ENCODE peak calls at places on chromosome 15, in seven cellular contexts. F is foreskin fibroblast, C is body of pancreas, L is neural progenitor cell, W is tibial artery, B is upper lobe of right lung, P is esophagus squamous epithelium. G is an unnamed sample.

GRCh38 chr15:73965730-73966103 is 26.4 kb downstream of the STOML1 start:
- DNase-seq in F (peak), C (no peak), L (no peak), W (no peak), B (no peak), P (no peak), G (no peak)

GRCh38 chr15:92468987-92469386 is 75.3 kb downstream of the ST8SIA2 start:
- DNase-seq in F (no peak), C (no peak), L (no peak), W (no peak), B (no peak), P (no peak), G (no peak)

GRCh38 chr15:85496551-85497545 is 116.4 kb downstream of the AKAP13 start:
- DNase-seq in F (no peak), C (no peak), L (no peak), W (no peak), B (no peak), P (no peak), G (no peak)

GRCh38 chr15:89814112-89814742 is 425 bp downstream of the ANPEP start:
- DNase-seq in F (peak), C (no peak), L (peak), W (no peak), B (no peak), P (no peak), G (no peak)

GRCh38 chr15:59553879-59554735 is 57.5 kb upstream of the GCNT3 start:
- DNase-seq in F (peak), C (no peak), L (no peak), W (no peak), B (no peak), P (no peak), G (no peak)

GRCh38 chr15:39381517-39381916 is 199.4 kb upstream of the THBS1 start:
- DNase-seq in F (peak), C (no peak), L (no peak), W (no peak), B (no peak), P (no peak), G (no peak)

GRCh38 chr15:83747050-83747717 is 93.3 kb downstream of the ADAMTSL3 start:
- DNase-seq in F (peak), C (peak), L (peak), W (peak), B (no peak), P (no peak), G (no peak)

GRCh38 chr15:31801152-31801551 is 229.2 kb upstream of the CHRNA7 start:
- DNase-seq in F (no peak), C (peak), L (no peak), W (no peak), B (no peak), P (no peak), G (no peak)

GRCh38 chr15:42035362-42035761 is 14.5 kb upstream of the PLA2G4E start:
- DNase-seq in F (peak), C (no peak), L (no peak), W (no peak), B (no peak), P (no peak), G (peak)

GRCh38 chr15:70001859-70002258 is 95.9 kb downstream of the TLE3 start:
- DNase-seq in F (no peak), C (no peak), L (no peak), W (no peak), B (no peak), P (no peak), G (no peak)

GRCh38 chr15:76335851-76336253 is 721 bp upstream of the ISL2 start:
- DNase-seq in F (peak), C (no peak), L (peak), W (no peak), B (no peak), P (no peak), G (no peak)

DNA sequence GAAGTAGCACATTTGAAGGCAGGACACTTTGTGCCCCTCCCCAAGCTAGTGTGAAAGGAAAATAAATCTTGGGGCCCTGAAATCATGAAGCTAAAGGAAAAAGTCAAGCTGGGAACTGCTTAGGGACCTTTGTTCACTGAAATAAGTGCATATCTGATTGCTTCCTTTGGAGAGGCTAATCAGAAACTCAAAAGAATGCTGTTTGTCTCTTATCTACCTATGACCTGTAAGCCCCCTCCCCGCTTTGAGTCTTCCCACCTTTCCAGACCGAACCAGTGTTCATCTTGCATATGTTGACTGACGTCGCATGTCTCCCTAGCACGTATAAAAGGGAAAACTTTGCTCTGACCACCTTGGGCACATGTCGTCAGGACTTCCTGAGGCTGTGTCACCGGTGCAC is 53.1 kb downstream of the SLC30A4 start:
- DNase-seq in F (no peak), C (no peak), L (no peak), W (no peak), B (no peak), P (no peak), G (no peak)
- TF ChIP-seq CTCF in F (no peak), C (no peak), L (no peak), W (no peak), B (no peak), P (no peak), G (no peak)

DNA sequence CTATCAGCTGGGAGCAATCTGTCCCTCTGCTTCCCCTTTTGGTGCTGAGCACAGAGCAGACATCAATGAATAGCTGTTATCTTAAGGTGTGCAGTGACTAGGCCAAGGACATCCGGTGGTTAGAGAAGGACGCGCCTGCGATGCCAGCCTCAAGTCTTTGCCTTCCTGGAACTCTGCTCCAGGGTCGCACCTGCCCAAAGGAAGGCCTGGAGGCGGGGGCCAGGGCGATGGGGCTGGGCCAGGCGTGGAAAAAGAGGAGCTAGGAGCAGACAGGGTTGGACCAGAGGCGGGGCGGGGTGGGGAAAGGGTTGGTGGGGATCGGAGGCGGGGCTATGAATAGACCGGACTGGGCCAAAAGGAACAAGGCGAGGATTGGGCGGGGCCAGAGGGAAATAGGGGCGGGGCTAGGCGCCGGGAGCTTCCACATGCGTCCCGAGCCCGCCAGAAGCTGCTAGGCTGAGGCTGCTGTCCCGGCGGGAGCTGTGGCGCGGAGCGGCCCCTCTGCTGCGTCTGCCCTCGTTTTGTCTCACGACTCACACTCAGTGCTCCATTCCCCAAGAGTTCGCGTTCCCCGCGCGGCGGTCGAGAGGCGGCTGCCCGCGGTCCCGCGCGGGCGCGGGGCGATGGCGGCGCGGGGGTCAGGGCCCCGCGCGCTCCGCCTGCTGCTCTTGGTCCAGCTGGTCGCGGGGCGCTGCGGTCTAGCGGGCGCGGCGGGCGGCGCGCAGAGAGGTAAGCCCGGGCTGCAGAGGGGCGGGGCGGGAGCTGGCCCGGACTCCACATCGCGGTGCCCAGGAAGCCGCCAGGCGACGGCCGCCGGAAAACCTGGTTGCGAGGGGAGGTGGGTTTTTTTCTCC is at the start of gene CHRNA5:
- DNase-seq in F (peak), C (peak), L (peak), W (peak), B (peak), P (peak), G (peak)
- H3K4me3 ChIP-seq in F (peak), C (peak), L (peak), W (peak), B (peak), P (peak), G (peak)

GRCh38 chr15:49122541-49123062 is 32.8 kb downstream of the COPS2 start:
- DNase-seq in F (no peak), C (no peak), L (no peak), W (no peak), B (no peak), P (no peak), G (no peak)
- TF ChIP-seq CTCF in F (no peak), C (no peak), L (no peak), W (no peak), B (no peak), P (no peak), G (no peak)

GRCh38 chr15:62568004-62568403 is 402.9 kb upstream of the C2CD4B start:
- DNase-seq in F (no peak), C (no peak), L (no peak), W (no peak), B (no peak), P (no peak), G (no peak)

GRCh38 chr15:62566248-62566647 is 401.2 kb upstream of the C2CD4B start:
- DNase-seq in F (peak), C (no peak), L (peak), W (no peak), B (no peak), P (no peak), G (no peak)

GRCh38 chr15:62567501-62567900 is 402.4 kb upstream of the C2CD4B start:
- DNase-seq in F (no peak), C (no peak), L (no peak), W (no peak), B (no peak), P (no peak), G (no peak)

GRCh38 chr15:62565620-62566019 is 400.5 kb upstream of the C2CD4B start:
- DNase-seq in F (no peak), C (no peak), L (no peak), W (no peak), B (no peak), P (no peak), G (no peak)

GRCh38 chr15:62564889-62565288 is 399.8 kb upstream of the C2CD4B start:
- DNase-seq in F (no peak), C (no peak), L (no peak), W (no peak), B (no peak), P (no peak), G (no peak)
- H3K4me3 ChIP-seq in F (no peak), C (no peak), L (no peak), W (no peak), B (no peak), P (no peak), G (no peak)